ENCODE peak calls at places on chromosome 14, in ten cellular contexts. One of them, this sample, is unnamed.

GRCh38 chr14:64114166-64114565 is 180.0 kb downstream of the ESR2 start:
- DNase-seq in CD8-positive, alpha-beta T cell: no peak
- DNase-seq in MCF 10A: peak; percentile 86
- DNase-seq in progenitor cell of endocrine pancreas: no peak
- DNase-seq in GM10248: no peak
- DNase-seq in astrocyte of the spinal cord: no peak
- DNase-seq in heart right ventricle: no peak
- DNase-seq in natural killer cell: no peak
- DNase-seq in astrocyte: no peak
- DNase-seq in HCT116: no peak
- DNase-seq in this sample: no peak

GRCh38 chr14:104968153-104968527 is 10.0 kb downstream of the AHNAK2 start:
- DNase-seq in natural killer cell: no peak
- DNase-seq in CD8-positive, alpha-beta T cell: no peak
- DNase-seq in HCT116: no peak
- DNase-seq in GM10248: no peak
- DNase-seq in heart right ventricle: peak; percentile 82
- DNase-seq in astrocyte of the spinal cord: peak; percentile 65
- DNase-seq in astrocyte: peak; percentile 42
- DNase-seq in progenitor cell of endocrine pancreas: no peak
- DNase-seq in MCF 10A: peak; percentile 79
- DNase-seq in this sample: peak; percentile 73

GRCh38 chr14:72614891-72615410 is 278.9 kb downstream of the DPF3 start:
- DNase-seq in MCF 10A: no peak
- DNase-seq in heart right ventricle: no peak
- DNase-seq in natural killer cell: no peak
- DNase-seq in CD8-positive, alpha-beta T cell: no peak
- DNase-seq in astrocyte of the spinal cord: no peak
- DNase-seq in HCT116: no peak
- DNase-seq in astrocyte: no peak
- DNase-seq in GM10248: no peak
- DNase-seq in progenitor cell of endocrine pancreas: peak; percentile 2
- DNase-seq in this sample: no peak

GRCh38 chr14:97276573-97276972 is 479.4 kb downstream of the VRK1 start:
- DNase-seq in GM10248: no peak
- DNase-seq in HCT116: no peak
- DNase-seq in natural killer cell: no peak
- DNase-seq in heart right ventricle: no peak
- DNase-seq in progenitor cell of endocrine pancreas: no peak
- DNase-seq in astrocyte of the spinal cord: no peak
- DNase-seq in CD8-positive, alpha-beta T cell: peak; percentile 37
- DNase-seq in astrocyte: no peak
- DNase-seq in MCF 10A: peak; percentile 17
- DNase-seq in this sample: no peak

GRCh38 chr14:38255673-38256357 is at the start of gene CLEC14A:
- DNase-seq in GM10248: peak; percentile 7
- DNase-seq in HCT116: no peak
- DNase-seq in natural killer cell: no peak
- DNase-seq in astrocyte: peak; percentile 6
- DNase-seq in astrocyte of the spinal cord: peak; percentile 13
- DNase-seq in heart right ventricle: peak; percentile 86
- DNase-seq in progenitor cell of endocrine pancreas: peak; percentile 27
- DNase-seq in MCF 10A: no peak
- DNase-seq in CD8-positive, alpha-beta T cell: no peak
- DNase-seq in this sample: peak; percentile 18

GRCh38 chr14:84084056-84084590 is 1445.8 kb upstream of the FLRT2 start:
- DNase-seq in heart right ventricle: no peak
- DNase-seq in astrocyte: no peak
- DNase-seq in GM10248: no peak
- DNase-seq in natural killer cell: no peak
- DNase-seq in astrocyte of the spinal cord: no peak
- DNase-seq in MCF 10A: no peak
- DNase-seq in progenitor cell of endocrine pancreas: no peak
- DNase-seq in CD8-positive, alpha-beta T cell: no peak
- DNase-seq in HCT116: no peak
- DNase-seq in this sample: no peak

GRCh38 chr14:94690896-94691657 is 78.8 kb downstream of the GSC start:
- DNase-seq in CD8-positive, alpha-beta T cell: no peak
- DNase-seq in natural killer cell: no peak
- DNase-seq in astrocyte of the spinal cord: no peak
- DNase-seq in astrocyte: no peak
- DNase-seq in progenitor cell of endocrine pancreas: no peak
- DNase-seq in GM10248: no peak
- DNase-seq in MCF 10A: no peak
- DNase-seq in heart right ventricle: no peak
- DNase-seq in HCT116: no peak
- DNase-seq in this sample: no peak

GRCh38 chr14:22630486-22630885 is 13.7 kb downstream of the OR6J1 start:
- DNase-seq in CD8-positive, alpha-beta T cell: no peak
- DNase-seq in progenitor cell of endocrine pancreas: no peak
- DNase-seq in heart right ventricle: no peak
- DNase-seq in HCT116: no peak
- DNase-seq in astrocyte: peak; percentile 97
- DNase-seq in GM10248: no peak
- DNase-seq in astrocyte of the spinal cord: peak; percentile 95
- DNase-seq in MCF 10A: no peak
- DNase-seq in natural killer cell: no peak
- DNase-seq in this sample: no peak

GRCh38 chr14:74038015-74038859 is 19.1 kb downstream of the BBOF1 start:
- DNase-seq in natural killer cell: no peak
- DNase-seq in CD8-positive, alpha-beta T cell: no peak
- DNase-seq in astrocyte of the spinal cord: peak; percentile 76
- DNase-seq in HCT116: no peak
- DNase-seq in heart right ventricle: no peak
- DNase-seq in astrocyte: peak; percentile 32
- DNase-seq in progenitor cell of endocrine pancreas: no peak
- DNase-seq in GM10248: peak; percentile 54
- DNase-seq in MCF 10A: peak; percentile 65
- DNase-seq in this sample: no peak

GRCh38 chr14:68230941-68231717 is 411.6 kb downstream of the RAD51B start:
- DNase-seq in CD8-positive, alpha-beta T cell: no peak
- DNase-seq in GM10248: no peak
- DNase-seq in astrocyte: peak; percentile 70
- DNase-seq in HCT116: no peak
- DNase-seq in progenitor cell of endocrine pancreas: no peak
- DNase-seq in MCF 10A: no peak
- DNase-seq in natural killer cell: no peak
- DNase-seq in heart right ventricle: no peak
- DNase-seq in astrocyte of the spinal cord: peak; percentile 73
- DNase-seq in this sample: no peak

GRCh38 chr14:30375280-30375892 is 183.6 kb upstream of the G2E3 start:
- DNase-seq in heart right ventricle: peak; percentile 42
- DNase-seq in CD8-positive, alpha-beta T cell: peak; percentile 48
- DNase-seq in natural killer cell: no peak
- DNase-seq in astrocyte: peak; percentile 11
- DNase-seq in astrocyte of the spinal cord: peak; percentile 50
- DNase-seq in MCF 10A: peak; percentile 68
- DNase-seq in GM10248: peak; percentile 47
- DNase-seq in HCT116: peak; percentile 39
- DNase-seq in progenitor cell of endocrine pancreas: peak; percentile 44
- DNase-seq in this sample: peak; percentile 65

GRCh38 chr14:78698991-78699390 is 528.8 kb downstream of the NRXN3 start:
- DNase-seq in natural killer cell: no peak
- DNase-seq in HCT116: no peak
- DNase-seq in astrocyte of the spinal cord: no peak
- DNase-seq in heart right ventricle: no peak
- DNase-seq in GM10248: no peak
- DNase-seq in MCF 10A: no peak
- DNase-seq in astrocyte: no peak
- DNase-seq in CD8-positive, alpha-beta T cell: no peak
- DNase-seq in progenitor cell of endocrine pancreas: no peak
- DNase-seq in this sample: no peak

GRCh38 chr14:78704965-78705364 is 534.8 kb downstream of the NRXN3 start:
- DNase-seq in heart right ventricle: no peak
- DNase-seq in GM10248: no peak
- DNase-seq in astrocyte of the spinal cord: no peak
- DNase-seq in CD8-positive, alpha-beta T cell: no peak
- DNase-seq in MCF 10A: no peak
- DNase-seq in astrocyte: no peak
- DNase-seq in progenitor cell of endocrine pancreas: no peak
- DNase-seq in natural killer cell: no peak
- DNase-seq in HCT116: no peak
- DNase-seq in this sample: no peak

GRCh38 chr14:78701246-78701645 is 531.1 kb downstream of the NRXN3 start:
- DNase-seq in natural killer cell: no peak
- DNase-seq in progenitor cell of endocrine pancreas: no peak
- DNase-seq in GM10248: no peak
- DNase-seq in astrocyte: peak; percentile 54
- DNase-seq in CD8-positive, alpha-beta T cell: no peak
- DNase-seq in heart right ventricle: no peak
- DNase-seq in HCT116: no peak
- DNase-seq in astrocyte of the spinal cord: peak; percentile 17
- DNase-seq in MCF 10A: no peak
- DNase-seq in this sample: no peak

GRCh38 chr14:78697341-78697740 is 527.2 kb downstream of the NRXN3 start:
- DNase-seq in MCF 10A: peak; percentile 33
- DNase-seq in progenitor cell of endocrine pancreas: no peak
- DNase-seq in astrocyte: peak; percentile 23
- DNase-seq in astrocyte of the spinal cord: peak; percentile 42
- DNase-seq in heart right ventricle: no peak
- DNase-seq in natural killer cell: no peak
- DNase-seq in CD8-positive, alpha-beta T cell: no peak
- DNase-seq in HCT116: peak; percentile 3
- DNase-seq in GM10248: no peak
- DNase-seq in this sample: no peak

DNA sequence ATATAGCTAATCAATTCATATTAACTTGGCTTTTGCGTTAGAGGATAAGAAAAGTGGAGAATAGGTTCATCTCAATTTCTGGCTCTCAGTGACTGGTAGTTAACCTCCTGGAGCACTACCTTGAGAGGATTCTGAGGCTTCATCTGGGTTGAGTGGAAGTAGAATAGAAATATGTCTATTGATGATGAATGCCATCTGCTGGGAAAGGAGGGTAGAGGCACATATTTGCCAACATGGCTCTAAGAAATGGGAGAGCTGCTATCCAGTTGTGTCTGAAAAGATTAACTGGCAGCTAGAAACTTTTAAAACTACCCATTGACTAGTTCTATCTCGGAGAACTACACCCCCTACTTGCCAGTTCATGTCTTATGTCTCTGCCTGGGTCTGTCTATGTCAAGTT is 530.1 kb downstream of the NRXN3 start:
- DNase-seq in astrocyte: no peak
- DNase-seq in heart right ventricle: no peak
- DNase-seq in CD8-positive, alpha-beta T cell: no peak
- DNase-seq in HCT116: no peak
- DNase-seq in astrocyte of the spinal cord: no peak
- DNase-seq in MCF 10A: peak; percentile 5
- DNase-seq in GM10248: no peak
- DNase-seq in natural killer cell: no peak
- DNase-seq in progenitor cell of endocrine pancreas: no peak
- DNase-seq in this sample: no peak
- TF ChIP-seq CTCF in astrocyte: no peak
- TF ChIP-seq CTCF in heart right ventricle: no peak
- TF ChIP-seq CTCF in CD8-positive, alpha-beta T cell: no peak
- TF ChIP-seq CTCF in HCT116: no peak
- TF ChIP-seq CTCF in astrocyte of the spinal cord: no peak
- TF ChIP-seq CTCF in MCF 10A: no peak
- TF ChIP-seq CTCF in GM10248: no peak
- TF ChIP-seq CTCF in natural killer cell: no peak
- TF ChIP-seq CTCF in progenitor cell of endocrine pancreas: no peak
- TF ChIP-seq CTCF in this sample: no peak

GRCh38 chr14:21090194-21090939 is 8.1 kb downstream of the ZNF219 start:
- DNase-seq in natural killer cell: no peak
- DNase-seq in MCF 10A: no peak
- DNase-seq in astrocyte: no peak
- DNase-seq in heart right ventricle: peak; percentile 57
- DNase-seq in astrocyte of the spinal cord: no peak
- DNase-seq in HCT116: no peak
- DNase-seq in CD8-positive, alpha-beta T cell: no peak
- DNase-seq in progenitor cell of endocrine pancreas: no peak
- DNase-seq in GM10248: no peak
- DNase-seq in this sample: peak; percentile 53
- TF ChIP-seq CTCF in natural killer cell: no peak
- TF ChIP-seq CTCF in MCF 10A: peak; percentile 59
- TF ChIP-seq CTCF in astrocyte: peak; percentile 9
- TF ChIP-seq CTCF in heart right ventricle: peak; percentile 34
- TF ChIP-seq CTCF in astrocyte of the spinal cord: peak; percentile 60
- TF ChIP-seq CTCF in HCT116: peak; percentile 68
- TF ChIP-seq CTCF in CD8-positive, alpha-beta T cell: no peak
- TF ChIP-seq CTCF in progenitor cell of endocrine pancreas: peak; percentile 51
- TF ChIP-seq CTCF in GM10248: peak; percentile 38
- TF ChIP-seq CTCF in this sample: no peak

DNA sequence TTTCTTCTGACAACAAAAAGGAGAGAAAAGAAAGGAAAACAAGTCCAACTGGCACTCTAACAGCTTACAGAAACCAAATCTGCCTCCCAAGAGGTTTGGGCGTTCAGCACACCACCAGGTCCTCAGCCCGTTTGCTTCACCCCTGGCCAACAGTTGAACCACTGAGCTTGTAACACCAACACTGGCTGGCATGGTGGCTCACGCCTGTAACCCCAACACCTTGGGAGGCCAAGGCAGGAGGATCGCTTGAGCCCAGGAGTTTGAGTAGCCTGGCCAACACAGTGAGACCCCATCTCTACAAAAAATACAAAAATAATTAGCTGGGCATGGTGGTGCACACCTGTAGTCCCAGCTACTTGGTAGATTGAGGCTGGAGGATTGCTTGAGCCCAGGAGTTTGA is 19.4 kb downstream of the CCDC88C start:
- DNase-seq in heart right ventricle: no peak
- DNase-seq in astrocyte of the spinal cord: no peak
- DNase-seq in progenitor cell of endocrine pancreas: no peak
- DNase-seq in astrocyte: no peak
- DNase-seq in CD8-positive, alpha-beta T cell: no peak
- DNase-seq in GM10248: no peak
- DNase-seq in MCF 10A: no peak
- DNase-seq in HCT116: no peak
- DNase-seq in natural killer cell: no peak
- DNase-seq in this sample: no peak
- TF ChIP-seq CTCF in heart right ventricle: no peak
- TF ChIP-seq CTCF in astrocyte of the spinal cord: no peak
- TF ChIP-seq CTCF in progenitor cell of endocrine pancreas: no peak
- TF ChIP-seq CTCF in astrocyte: no peak
- TF ChIP-seq CTCF in CD8-positive, alpha-beta T cell: no peak
- TF ChIP-seq CTCF in GM10248: no peak
- TF ChIP-seq CTCF in MCF 10A: no peak
- TF ChIP-seq CTCF in HCT116: no peak
- TF ChIP-seq CTCF in natural killer cell: no peak
- TF ChIP-seq CTCF in this sample: no peak

GRCh38 chr14:89418976-89419375 is 1.9 kb upstream of the FOXN3 start:
- DNase-seq in heart right ventricle: no peak
- DNase-seq in MCF 10A: no peak
- DNase-seq in astrocyte of the spinal cord: no peak
- DNase-seq in CD8-positive, alpha-beta T cell: no peak
- DNase-seq in natural killer cell: peak; percentile 47
- DNase-seq in astrocyte: no peak
- DNase-seq in progenitor cell of endocrine pancreas: no peak
- DNase-seq in HCT116: no peak
- DNase-seq in GM10248: no peak
- DNase-seq in this sample: no peak
- TF ChIP-seq CTCF in heart right ventricle: no peak
- TF ChIP-seq CTCF in MCF 10A: no peak
- TF ChIP-seq CTCF in astrocyte of the spinal cord: no peak
- TF ChIP-seq CTCF in CD8-positive, alpha-beta T cell: no peak
- TF ChIP-seq CTCF in natural killer cell: no peak
- TF ChIP-seq CTCF in astrocyte: no peak
- TF ChIP-seq CTCF in progenitor cell of endocrine pancreas: no peak
- TF ChIP-seq CTCF in HCT116: no peak
- TF ChIP-seq CTCF in GM10248: no peak
- TF ChIP-seq CTCF in this sample: no peak

This sample was measured in mesothelial cell of epicardium.